ENCODE peak calls at places on chromosomes 2 and 18, in four cellular contexts. D is psoas muscle, U is neural progenitor cell, F is BE2C. V is an unnamed sample. For H3K4me1, the result is how much of the 10 kb centered on the place peaks cover.

GRCh38 chr18:79442508-79443221 is 46.9 kb downstream of the NFATC1 start:
- DNase-seq in D (peak), U (no peak), F (no peak), V (no peak)

GRCh38 chr2:82913566-82913965 is 1545.5 kb downstream of the SUCLG1 start:
- DNase-seq in D (no peak), U (no peak), F (no peak), V (no peak)

GRCh38 chr2:172200495-172201085 is 97.9 kb upstream of the DLX2 start:
- DNase-seq in D (no peak), U (peak), F (peak), V (no peak)

GRCh38 chr2:96506016-96506906 is 1.1 kb upstream of the NEURL3 start:
- DNase-seq in D (no peak), U (no peak), F (no peak), V (no peak)

GRCh38 chr2:202870431-202871160 is 970 bp downstream of the ICA1L start:
- DNase-seq in D (peak), U (peak), F (peak), V (peak)

GRCh38 chr2:27083410-27084296 is 2.9 kb upstream of the KHK start:
- DNase-seq in D (no peak), U (no peak), F (peak), V (no peak)

GRCh38 chr2:39851691-39852110 is 72.6 kb upstream of the THUMPD2 start:
- DNase-seq in D (no peak), U (peak), F (no peak), V (no peak)

GRCh38 chr18:63189817-63190216 is 129.8 kb downstream of the BCL2 start:
- DNase-seq in D (no peak), U (no peak), F (no peak), V (no peak)

GRCh38 chr2:58895849-58896248 is 654.7 kb upstream of the FANCL start:
- DNase-seq in D (no peak), U (no peak), F (no peak), V (peak)

GRCh38 chr2:129779783-129780182 is 199.7 kb upstream of the RAB6C start:
- DNase-seq in D (no peak), U (no peak), F (no peak), V (no peak)

GRCh38 chr2:153163055-153163454 is 315.5 kb downstream of the RPRM start:
- DNase-seq in D (no peak), U (peak), F (peak), V (no peak)

GRCh38 chr18:2310824-2311349 is 260.4 kb downstream of the METTL4 start:
- DNase-seq in D (no peak), U (no peak), F (no peak), V (no peak)

GRCh38 chr2:25250331-25251031 is 82.1 kb upstream of the POMC start:
- DNase-seq in D (no peak), U (peak), F (no peak), V (no peak)

GRCh38 chr18:75009296-75009695 is 199.6 kb downstream of the PTGR3 start:
- DNase-seq in D (no peak), U (no peak), F (no peak), V (no peak)

GRCh38 chr2:105919826-105920225 is 175.1 kb downstream of the NCK2 start:
- DNase-seq in D (no peak), U (no peak), F (peak), V (no peak)

GRCh38 chr2:46831869-46832265 is 83.7 kb downstream of the MCFD2 start:
- DNase-seq in D (no peak), U (no peak), F (no peak), V (no peak)

GRCh38 chr2:11213090-11213638 is 57.9 kb downstream of the SLC66A3 start:
- DNase-seq in D (no peak), U (no peak), F (no peak), V (no peak)

GRCh38 chr18:4108016-4108415 is 347.1 kb downstream of the DLGAP1 start:
- DNase-seq in D (no peak), U (no peak), F (no peak), V (no peak)

GRCh38 chr2:235726554-235726953 is 232.7 kb downstream of the AGAP1 start:
- DNase-seq in D (no peak), U (no peak), F (no peak), V (no peak)

GRCh38 chr2:235729182-235729929 is 235.5 kb downstream of the AGAP1 start:
- DNase-seq in D (no peak), U (no peak), F (no peak), V (no peak)

GRCh38 chr2:235727891-235728380 is 234.1 kb downstream of the AGAP1 start:
- DNase-seq in D (no peak), U (no peak), F (no peak), V (no peak)

GRCh38 chr2:235727186-235727585 is 233.3 kb downstream of the AGAP1 start:
- DNase-seq in D (peak), U (no peak), F (no peak), V (no peak)

GRCh38 chr2:235728401-235729181 is 234.7 kb downstream of the AGAP1 start:
- DNase-seq in D (peak), U (no peak), F (no peak), V (peak)
- H3K4me1 ChIP-seq in D (under half), U (under half), F (under half), V (under half)

GRCh38 chr2:30731248-30731647 is 76.0 kb downstream of the CAPN13 start:
- DNase-seq in D (no peak), U (no peak), F (no peak), V (no peak)
- H3K4me1 ChIP-seq in D (under half), U (under half), F (under half), V (under half)

DNA sequence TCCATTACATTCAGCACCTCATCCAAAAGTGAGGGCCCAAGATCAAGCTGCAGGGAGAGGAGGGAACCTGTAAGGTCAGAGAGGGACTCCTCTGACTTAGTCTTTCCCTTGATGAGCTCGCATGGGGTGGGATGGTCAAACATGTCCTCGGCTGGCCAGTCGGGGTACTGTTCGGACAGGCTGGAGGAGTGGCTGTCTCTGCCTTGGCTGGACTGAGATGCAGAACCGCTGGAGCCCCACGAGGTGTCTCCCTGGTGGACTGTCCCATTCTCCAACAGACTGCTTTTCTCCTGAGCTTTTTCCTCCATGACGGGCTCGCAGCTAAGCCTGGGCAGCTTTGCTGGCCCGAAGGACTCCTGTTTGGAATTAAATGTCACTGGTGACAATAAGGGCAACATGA is 25.6 kb downstream of the CDC42EP3 start:
- DNase-seq in D (no peak), U (no peak), F (no peak), V (no peak)
- H3K4me1 ChIP-seq in D (half or more), U (under half), F (half or more), V (half or more)

GRCh38 chr18:77086656-77087390 is 45.8 kb downstream of the MBP start:
- DNase-seq in D (peak), U (peak), F (no peak), V (no peak)
- H3K4me1 ChIP-seq in D (half or more), U (under half), F (under half), V (half or more)

DNA sequence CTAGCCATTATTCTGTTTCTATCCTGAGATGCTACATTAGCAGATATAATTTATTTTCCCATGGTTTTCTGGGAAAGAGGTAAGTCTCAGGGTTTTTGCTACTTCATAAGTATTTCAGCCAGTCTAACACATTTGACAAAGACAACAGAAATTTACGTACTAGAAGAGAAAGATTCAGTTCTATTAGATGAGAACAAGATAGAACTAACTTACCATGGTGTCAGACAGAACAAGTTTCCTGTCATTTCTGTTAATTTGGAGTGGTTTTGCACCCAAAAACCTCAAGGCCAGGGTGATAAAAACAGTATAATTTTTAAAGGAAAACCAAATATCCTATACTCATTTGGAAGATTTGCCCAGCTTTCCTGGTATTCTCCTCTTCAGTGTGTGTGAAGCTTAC is 15.6 kb downstream of the SLC4A5 start:
- DNase-seq in D (no peak), U (no peak), F (no peak), V (no peak)
- H3K4me1 ChIP-seq in D (under half), U (under half), F (under half), V (under half)

GRCh38 chr2:84878896-84879594 is 1.8 kb downstream of the TRABD2A start:
- DNase-seq in D (no peak), U (no peak), F (no peak), V (no peak)

GRCh38 chr2:84878459-84878858 is 2.4 kb downstream of the TRABD2A start:
- DNase-seq in D (no peak), U (no peak), F (no peak), V (no peak)

GRCh38 chr2:84880645-84881521 is at the start of gene TRABD2A:
- DNase-seq in D (peak), U (peak), F (no peak), V (no peak)

GRCh38 chr2:84880395-84880644 is 564 bp downstream of the TRABD2A start:
- DNase-seq in D (no peak), U (no peak), F (no peak), V (no peak)

GRCh38 chr2:84879595-84880394 is 1.1 kb downstream of the TRABD2A start:
- DNase-seq in D (no peak), U (peak), F (no peak), V (no peak)
- H3K4me1 ChIP-seq in D (under half), U (under half), F (under half), V (under half)

GRCh38 chr2:175176624-175177023 is 4.9 kb downstream of the ATP5MC3 start:
- DNase-seq in D (no peak), U (no peak), F (no peak), V (no peak)
- H3K4me1 ChIP-seq in D (under half), U (under half), F (under half), V (half or more)

GRCh38 chr2:65379721-65380171 is 52.7 kb downstream of the SPRED2 start:
- DNase-seq in D (no peak), U (no peak), F (no peak), V (no peak)
- H3K4me1 ChIP-seq in D (under half), U (under half), F (under half), V (half or more)

GRCh38 chr2:231556981-231557380 is 26.7 kb upstream of the NMUR1 start:
- DNase-seq in D (no peak), U (no peak), F (no peak), V (no peak)

GRCh38 chr2:231554748-231555545 is 24.7 kb upstream of the NMUR1 start:
- DNase-seq in D (peak), U (no peak), F (no peak), V (peak)

GRCh38 chr2:231557571-231558217 is 27.4 kb upstream of the NMUR1 start:
- DNase-seq in D (peak), U (peak), F (peak), V (peak)

GRCh38 chr2:231552752-231553151 is 22.5 kb upstream of the NMUR1 start:
- DNase-seq in D (no peak), U (no peak), F (no peak), V (no peak)

GRCh38 chr2:231554327-231554726 is 24.1 kb upstream of the NMUR1 start:
- DNase-seq in D (no peak), U (no peak), F (no peak), V (no peak)
- H3K4me1 ChIP-seq in D (under half), U (under half), F (under half), V (under half)

GRCh38 chr2:183963609-183964008 is 634.7 kb upstream of the ZNF804A start:
- DNase-seq in D (no peak), U (no peak), F (no peak), V (no peak)

GRCh38 chr2:183964565-183964964 is 633.8 kb upstream of the ZNF804A start:
- DNase-seq in D (no peak), U (no peak), F (no peak), V (no peak)

GRCh38 chr2:183967756-183968155 is 630.6 kb upstream of the ZNF804A start:
- DNase-seq in D (no peak), U (no peak), F (no peak), V (no peak)
- H3K4me1 ChIP-seq in D (under half), U (under half), F (under half), V (under half)

V was measured in heart right ventricle.